ENCODE peak calls at places on chromosomes 4 and X, in ten cellular contexts. J, U, Y, A, W, V, F, K, P and Z are unnamed samples.

GRCh38 chr4:170323623-170324022 is 233.9 kb upstream of the AADAT start:
- DNase-seq in F (no peak), Y (no peak), K (no peak), P (no peak), V (no peak), A (no peak), J (no peak), U (no peak), W (no peak), Z (no peak)

GRCh38 chr4:81512945-81513584 is 41.4 kb upstream of the RASGEF1B start:
- DNase-seq in J (no peak), F (no peak), Y (no peak), K (no peak), W (no peak), P (no peak), A (no peak), V (no peak), U (no peak), Z (no peak)

GRCh38 chr4:168587326-168588125 is 90.7 kb downstream of the PALLD start:
- DNase-seq in J (peak; percentile 65), W (no peak), Y (peak; percentile 96), A (no peak), K (no peak), V (peak; percentile 82), U (no peak), F (no peak), P (peak; percentile 76), Z (peak; percentile 29)

GRCh38 chr4:10158355-10158942 is 41.9 kb upstream of the WDR1 start:
- DNase-seq in W (no peak), K (no peak), J (no peak), P (peak; percentile 20), F (no peak), Y (no peak), A (peak; percentile 13), V (peak; percentile 51), U (no peak), Z (no peak)

GRCh38 chrX:153469811-153470410 is 465 bp downstream of the HAUS7 start:
- DNase-seq in P (peak; percentile 21), K (no peak), Y (peak; percentile 59), F (no peak), U (peak; percentile 11), V (no peak), W (no peak), J (peak; percentile 50), A (no peak), Z (peak; percentile 38)

GRCh38 chrX:9576059-9576458 is 111.2 kb downstream of the TBL1X start:
- DNase-seq in J (no peak), P (no peak), U (no peak), Y (no peak), F (no peak), W (no peak), V (no peak), A (no peak), K (no peak), Z (no peak)

GRCh38 chrX:39577976-39578962 is 519.5 kb downstream of the BCOR start:
- DNase-seq in J (peak; percentile 90), F (no peak), A (peak; percentile 14), V (peak; percentile 8), W (peak; percentile 19), Y (no peak), P (peak; percentile 15), K (peak; percentile 19), U (peak; percentile 41), Z (peak; percentile 60)

GRCh38 chr4:186499467-186499866 is 55.9 kb downstream of the MTNR1A start:
- DNase-seq in K (no peak), A (no peak), V (no peak), F (no peak), Y (no peak), P (no peak), W (no peak), J (no peak), U (no peak), Z (no peak)

GRCh38 chrX:39550795-39551361 is 546.9 kb downstream of the BCOR start:
- DNase-seq in V (no peak), F (no peak), Y (no peak), U (no peak), W (no peak), J (no peak), A (no peak), K (no peak), P (no peak), Z (no peak)

GRCh38 chr4:129526812-129527211 is 430.9 kb downstream of the C4orf33 start:
- DNase-seq in U (no peak), W (no peak), K (no peak), V (peak; percentile 32), A (no peak), Y (peak; percentile 48), P (no peak), F (no peak), J (peak; percentile 3), Z (no peak)

GRCh38 chrX:12979630-12980015 is 4.7 kb downstream of the TMSB4X start:
- DNase-seq in Y (no peak), K (no peak), A (no peak), V (no peak), P (no peak), J (no peak), U (no peak), W (no peak), F (no peak), Z (no peak)

GRCh38 chrX:13901354-13901753 is 84.5 kb upstream of the GPM6B start:
- DNase-seq in Y (no peak), K (no peak), V (peak; percentile 2), U (no peak), W (no peak), F (no peak), J (no peak), P (peak; percentile 5), A (no peak), Z (no peak)

GRCh38 chrX:40152173-40152705 is 54.5 kb upstream of the BCOR start:
- DNase-seq in Y (peak; percentile 23), V (no peak), W (no peak), K (peak; percentile 32), U (no peak), J (peak; percentile 46), F (peak; percentile 86), A (peak; percentile 49), P (no peak), Z (peak; percentile 71)

GRCh38 chr4:2390146-2390545 is 28.3 kb downstream of the ZFYVE28 start:
- DNase-seq in U (no peak), V (no peak), F (no peak), A (no peak), Y (no peak), W (no peak), K (no peak), P (no peak), J (no peak), Z (no peak)

GRCh38 chr4:96317924-96318323 is 478.0 kb downstream of the PDHA2 start:
- DNase-seq in A (no peak), F (no peak), K (no peak), U (no peak), J (no peak), P (no peak), Y (no peak), V (peak; percentile 3), W (no peak), Z (no peak)